ENCODE peak calls at places on chromosomes 4 and X, in four cellular contexts. W is foreskin fibroblast; S is sciatic nerve; I is stimulated activated CD4-positive, alpha-beta T cell treated with anti-CD3 and anti-CD28 coated beads, TNF-alpha, amount 100 ng/mL, for 1 hour. Y is an unnamed sample.

GRCh38 chrX:13167444-13168207 is 123.2 kb upstream of the FAM9C start:
- DNase-seq in I (no peak), W (peak), S (no peak), Y (no peak)

GRCh38 chr4:79862842-79863241 is 210.2 kb downstream of the ANTXR2 start:
- DNase-seq in S (no peak), I (no peak), W (no peak), Y (no peak)

GRCh38 chr4:73916172-73916925 is 47.2 kb downstream of the CXCL1 start:
- DNase-seq in W (no peak), I (no peak), S (no peak), Y (no peak)

GRCh38 chr4:24820541-24820940 is 25.2 kb downstream of the SOD3 start:
- DNase-seq in I (no peak), S (no peak), W (no peak), Y (no peak)

GRCh38 chr4:184397516-184398163 is 76.7 kb downstream of the IRF2 start:
- DNase-seq in S (no peak), I (no peak), W (no peak), Y (no peak)

GRCh38 chr4:7805533-7806079 is 134.1 kb downstream of the AFAP1 start:
- DNase-seq in I (no peak), S (no peak), W (peak), Y (no peak)

GRCh38 chr4:17166954-17167353 is 268.5 kb upstream of the LDB2 start:
- DNase-seq in S (no peak), W (peak), I (no peak), Y (no peak)

GRCh38 chr4:113941836-113942235 is 37.6 kb downstream of the ARSJ start:
- DNase-seq in I (no peak), S (no peak), W (no peak), Y (no peak)

GRCh38 chr4:152540293-152540674 is 4.4 kb upstream of the FBXW7 start:
- DNase-seq in I (no peak), W (no peak), S (no peak), Y (no peak)

GRCh38 chr4:5019274-5019673 is at the start of gene CYTL1:
- DNase-seq in S (no peak), W (no peak), I (no peak), Y (no peak)